ENCODE peak calls at places on chromosome 16, in four cellular contexts. U is HepG2, V is A549, N is K562. L is an unnamed sample.

GRCh38 chr16:4601317-4602186 is 13.1 kb downstream of the UBALD1 start:
- DNase-seq in U (no peak), V (no peak), N (no peak), L (no peak)

GRCh38 chr16:87628246-87628923 is 26.1 kb downstream of the JPH3 start:
- DNase-seq in U (no peak), V (no peak), N (no peak), L (no peak)

GRCh38 chr16:89574681-89575246 is 794 bp upstream of the CPNE7 start:
- DNase-seq in U (no peak), V (peak; percentile 92), N (peak; percentile 87), L (peak; percentile 87)

GRCh38 chr16:59090501-59090900 is 356.4 kb upstream of the GOT2 start:
- DNase-seq in U (no peak), V (no peak), N (no peak), L (no peak)

GRCh38 chr16:7272567-7273158 is 60.0 kb upstream of the RBFOX1 start:
- DNase-seq in U (no peak), V (no peak), N (no peak), L (no peak)

GRCh38 chr16:87802670-87803069 is 36.9 kb upstream of the KLHDC4 start:
- DNase-seq in U (no peak), V (no peak), N (no peak), L (no peak)

GRCh38 chr16:69143116-69143515 is 10.7 kb downstream of the UTP4 start:
- DNase-seq in U (peak; percentile 30), V (peak; percentile 40), N (peak; percentile 20), L (no peak)

GRCh38 chr16:2856686-2857450 is 1.1 kb downstream of the PRSS22 start:
- DNase-seq in U (no peak), V (no peak), N (no peak), L (no peak)

GRCh38 chr16:50740747-50741146 is 1.1 kb upstream of the CYLD start:
- DNase-seq in U (no peak), V (no peak), N (no peak), L (no peak)

GRCh38 chr16:4489030-4489429 is 12.8 kb downstream of the HMOX2 start:
- DNase-seq in U (no peak), V (no peak), N (no peak), L (no peak)

GRCh38 chr16:12119037-12119436 is 142.5 kb downstream of the SNX29 start:
- DNase-seq in U (no peak), V (no peak), N (no peak), L (no peak)

GRCh38 chr16:10191096-10191495 is 8.9 kb upstream of the GRIN2A start:
- DNase-seq in U (no peak), V (no peak), N (no peak), L (no peak)

GRCh38 chr16:58032710-58033293 is 7.2 kb downstream of the MMP15 start:
- DNase-seq in U (no peak), V (no peak), N (peak; percentile 62), L (no peak)

GRCh38 chr16:54540525-54541180 is 254.1 kb upstream of the IRX3 start:
- DNase-seq in U (no peak), V (no peak), N (no peak), L (no peak)

GRCh38 chr16:30738984-30739951 is 9.0 kb upstream of the PHKG2 start:
- DNase-seq in U (no peak), V (no peak), N (no peak), L (no peak)

GRCh38 chr16:30741461-30741914 is 6.7 kb upstream of the PHKG2 start:
- DNase-seq in U (peak; percentile 61), V (peak; percentile 93), N (no peak), L (no peak)

GRCh38 chr16:30737794-30738648 is 10.2 kb upstream of the PHKG2 start:
- DNase-seq in U (no peak), V (no peak), N (no peak), L (no peak)

GRCh38 chr16:30743690-30744089 is 4.5 kb upstream of the PHKG2 start:
- DNase-seq in U (no peak), V (no peak), N (no peak), L (no peak)

DNA sequence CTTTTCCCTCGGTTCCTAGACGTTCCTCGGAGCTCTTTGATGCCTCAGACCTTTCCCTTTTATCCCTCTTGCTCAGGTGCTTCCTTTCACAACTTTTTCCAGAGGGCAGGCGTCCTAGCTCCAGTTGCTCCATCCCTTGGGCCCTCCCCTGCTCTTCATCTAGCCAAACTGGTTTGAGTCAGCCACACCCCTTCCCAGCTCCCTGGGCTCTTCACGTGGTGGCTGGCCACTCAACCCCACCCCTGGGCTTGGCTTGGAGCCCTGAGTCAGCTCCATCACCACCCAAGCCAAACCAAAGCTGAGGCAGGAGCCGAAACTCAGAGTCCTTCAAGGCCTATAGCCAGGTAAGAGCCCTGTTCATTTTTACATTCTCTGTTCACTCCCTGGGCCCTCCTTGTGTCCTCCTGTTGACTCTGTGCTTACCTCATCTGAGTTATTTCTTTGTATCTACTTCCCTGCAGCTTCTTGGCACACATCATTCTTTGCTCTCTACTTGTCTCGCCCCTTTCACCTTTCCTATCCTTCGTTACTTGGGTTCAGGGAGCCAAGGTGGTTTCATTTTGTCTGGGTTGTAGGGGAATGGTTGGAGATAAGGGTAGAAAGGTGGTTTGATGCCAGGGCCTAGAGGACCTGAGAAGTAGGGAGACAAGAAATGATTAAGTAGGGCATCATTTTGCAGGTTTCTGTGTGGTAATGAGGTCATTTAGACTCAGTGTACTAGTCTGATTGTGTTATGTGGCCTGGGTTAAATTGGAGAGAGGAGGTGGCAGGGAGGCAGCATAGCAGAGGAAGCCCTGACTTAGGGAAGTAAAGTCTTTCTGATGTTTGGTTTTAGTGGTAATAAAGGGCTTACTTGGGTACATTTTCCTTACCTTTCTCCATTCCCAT is 7.6 kb upstream of the PHKG2 start:
- DNase-seq in U (no peak), V (peak; percentile 92), N (peak; percentile 74), L (peak; percentile 65)
- TF ChIP-seq USF2 in U (no peak), V (peak; percentile 63), N (peak; percentile 66), L (no peak)

GRCh38 chr16:79598341-79599181 is 2.0 kb downstream of the MAF start:
- DNase-seq in U (no peak), V (peak; percentile 31), N (no peak), L (peak; percentile 60)
- TF ChIP-seq CTCF in U (peak; percentile 42), V (no peak), N (no peak), L (no peak)

GRCh38 chr16:24685539-24686432 is 43.7 kb upstream of the TNRC6A start:
- DNase-seq in U (peak; percentile 85), V (peak; percentile 58), N (no peak), L (peak; percentile 47)
- TF ChIP-seq NR3C1 in U (no peak), V (no peak), N (no peak), L (no peak)

GRCh38 chr16:77437859-77438258 is 3.0 kb upstream of the ADAMTS18 start:
- DNase-seq in U (no peak), V (no peak), N (no peak), L (no peak)
- TF ChIP-seq USF2 in U (no peak), V (no peak), N (no peak), L (no peak)

DNA sequence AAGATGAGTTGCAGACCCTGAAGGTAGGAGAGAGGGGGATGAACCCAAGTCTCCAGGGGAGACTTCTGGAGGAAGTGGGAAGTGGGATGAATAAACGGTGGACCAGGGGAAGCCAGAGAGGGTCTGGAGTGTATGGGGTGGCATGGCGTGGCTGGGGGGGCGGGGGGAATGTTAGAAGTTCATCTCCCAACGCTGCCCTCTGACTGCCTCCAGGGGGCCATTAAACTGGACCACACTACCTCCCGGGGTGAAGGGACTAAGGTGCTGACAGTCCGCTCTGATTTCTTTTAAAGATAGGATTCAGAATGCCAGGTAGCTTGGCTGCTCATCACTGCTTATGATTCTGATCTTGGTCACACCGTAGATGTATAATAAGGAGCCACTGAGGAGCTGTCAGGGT is 21.2 kb downstream of the ST3GAL2 start:
- DNase-seq in U (no peak), V (no peak), N (peak; percentile 16), L (no peak)
- TF ChIP-seq CTCF in U (no peak), V (no peak), N (no peak), L (no peak)

DNA sequence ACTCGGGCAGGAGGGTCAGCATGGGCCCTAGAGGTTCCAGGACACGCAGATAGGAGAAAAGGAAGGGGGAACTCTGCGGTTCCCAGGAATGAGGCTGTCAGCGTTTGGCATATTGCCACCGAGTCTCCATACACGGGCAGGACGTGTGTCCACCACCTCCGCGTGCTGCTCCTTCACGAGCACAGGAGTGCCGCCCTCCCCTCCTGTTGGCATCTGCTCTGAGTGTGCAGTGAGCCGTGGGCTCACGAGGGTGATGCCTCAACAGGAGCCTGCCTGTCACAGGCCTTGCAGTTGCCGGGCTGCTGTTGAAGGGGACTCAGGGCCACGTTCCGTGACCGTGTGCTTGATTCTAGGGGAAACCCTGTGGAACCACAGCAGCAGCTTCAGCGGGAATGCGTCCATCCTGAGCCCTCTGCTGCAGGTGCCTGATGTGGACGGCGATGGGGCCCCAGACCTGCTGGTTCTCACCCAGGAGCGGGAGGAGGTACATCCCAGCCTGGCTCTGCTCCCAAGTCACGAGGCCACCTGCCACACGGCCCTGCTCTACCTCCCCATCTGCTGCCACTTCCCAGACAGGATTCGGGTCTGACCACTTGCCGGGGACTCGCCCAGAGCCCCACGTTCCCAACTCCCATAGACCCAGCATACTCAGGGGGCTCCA is 14.6 kb downstream of the RGS11 start:
- DNase-seq in U (no peak), V (no peak), N (no peak), L (no peak)
- TF ChIP-seq NR3C1 in U (no peak), V (no peak), N (no peak), L (no peak)

GRCh38 chr16:6153901-6154300 is 1056.3 kb upstream of the EEF2KMT start:
- DNase-seq in U (no peak), V (no peak), N (no peak), L (no peak)

GRCh38 chr16:6146874-6147425 is 1049.4 kb upstream of the EEF2KMT start:
- DNase-seq in U (no peak), V (no peak), N (peak; percentile 3), L (no peak)

GRCh38 chr16:6144441-6144840 is 1046.8 kb upstream of the EEF2KMT start:
- DNase-seq in U (no peak), V (no peak), N (no peak), L (no peak)

GRCh38 chr16:6148361-6148760 is 1050.8 kb upstream of the EEF2KMT start:
- DNase-seq in U (no peak), V (no peak), N (no peak), L (no peak)

GRCh38 chr16:6149031-6149430 is 1051.4 kb upstream of the EEF2KMT start:
- DNase-seq in U (no peak), V (no peak), N (no peak), L (no peak)
- TF ChIP-seq USF2 in U (no peak), V (no peak), N (no peak), L (no peak)

GRCh38 chr16:85984947-85985451 is 86.0 kb downstream of the IRF8 start:
- DNase-seq in U (no peak), V (no peak), N (no peak), L (no peak)
- TF ChIP-seq CTCF in U (no peak), V (no peak), N (no peak), L (no peak)

GRCh38 chr16:56414366-56414765 is 11.0 kb downstream of the AMFR start:
- DNase-seq in U (no peak), V (no peak), N (peak; percentile 83), L (no peak)
- TF ChIP-seq NR3C1 in U (no peak), V (no peak), N (no peak), L (no peak)